ENCODE peak calls at places on chromosomes 5 and 9, in four cellular contexts. A is K562, M is GM12878, E is H1. N is an unnamed sample.

GRCh38 chr9:99154356-99154755 is 49.4 kb downstream of the TGFBR1 start:
- DNase-seq in M (no peak), A (no peak), E (no peak), N (no peak)

GRCh38 chr5:93331864-93332263 is 249.2 kb downstream of the NR2F1-AS1 start:
- DNase-seq in A (no peak), M (no peak), E (no peak), N (no peak)

GRCh38 chr9:100160021-100160420 is 61.0 kb downstream of the INVS start:
- DNase-seq in M (peak; percentile 12), A (no peak), E (no peak), N (no peak)

GRCh38 chr5:50699737-50700136 is 33.3 kb downstream of the PARP8 start:
- DNase-seq in M (no peak), E (no peak), A (no peak), N (no peak)

GRCh38 chr5:82939326-82939725 is 137.9 kb downstream of the TMEM167A start:
- DNase-seq in E (no peak), M (no peak), A (no peak), N (no peak)

GRCh38 chr9:103522409-103522808 is 527.3 kb downstream of the CYLC2 start:
- DNase-seq in A (no peak), E (no peak), M (no peak), N (no peak)

GRCh38 chr9:34457266-34458012 is 931 bp downstream of the FAM219A start:
- DNase-seq in M (no peak), A (peak; percentile 21), E (peak; percentile 76), N (peak; percentile 81)

GRCh38 chr9:28073278-28073677 is 500.0 kb upstream of the C9orf72 start:
- DNase-seq in A (peak; percentile 4), E (peak; percentile 47), M (no peak), N (peak; percentile 3)

GRCh38 chr9:38442473-38443096 is 18.3 kb upstream of the IGFBPL1 start:
- DNase-seq in A (no peak), E (no peak), M (no peak), N (no peak)

GRCh38 chr5:58263291-58263690 is 196.6 kb downstream of the PLK2 start:
- DNase-seq in M (no peak), A (no peak), E (no peak), N (no peak)

GRCh38 chr5:170971-171800 is 20.1 kb upstream of the LRRC14B start:
- DNase-seq in E (no peak), A (no peak), M (no peak), N (no peak)

GRCh38 chr9:98121096-98121495 is 2.1 kb upstream of the TRIM14 start:
- DNase-seq in E (no peak), M (no peak), A (no peak), N (no peak)

GRCh38 chr9:83154087-83154736 is 91.3 kb upstream of the RASEF start:
- DNase-seq in M (peak; percentile 31), E (no peak), A (no peak), N (no peak)

GRCh38 chr5:27328480-27328879 is 290.1 kb upstream of the CDH9 start:
- DNase-seq in E (no peak), A (no peak), M (no peak), N (no peak)

GRCh38 chr9:113809192-113809482 is 67.0 kb upstream of the ZNF618 start:
- DNase-seq in A (no peak), E (no peak), M (no peak), N (no peak)
- TF ChIP-seq NRF1 in A (no peak), E (no peak), M (no peak), N (no peak)

GRCh38 chr9:71721786-71722295 is 46.5 kb downstream of the CEMIP2 start:
- DNase-seq in E (no peak), M (no peak), A (no peak), N (no peak)
- TF ChIP-seq NRF1 in E (no peak), M (no peak), A (no peak), N (no peak)

DNA sequence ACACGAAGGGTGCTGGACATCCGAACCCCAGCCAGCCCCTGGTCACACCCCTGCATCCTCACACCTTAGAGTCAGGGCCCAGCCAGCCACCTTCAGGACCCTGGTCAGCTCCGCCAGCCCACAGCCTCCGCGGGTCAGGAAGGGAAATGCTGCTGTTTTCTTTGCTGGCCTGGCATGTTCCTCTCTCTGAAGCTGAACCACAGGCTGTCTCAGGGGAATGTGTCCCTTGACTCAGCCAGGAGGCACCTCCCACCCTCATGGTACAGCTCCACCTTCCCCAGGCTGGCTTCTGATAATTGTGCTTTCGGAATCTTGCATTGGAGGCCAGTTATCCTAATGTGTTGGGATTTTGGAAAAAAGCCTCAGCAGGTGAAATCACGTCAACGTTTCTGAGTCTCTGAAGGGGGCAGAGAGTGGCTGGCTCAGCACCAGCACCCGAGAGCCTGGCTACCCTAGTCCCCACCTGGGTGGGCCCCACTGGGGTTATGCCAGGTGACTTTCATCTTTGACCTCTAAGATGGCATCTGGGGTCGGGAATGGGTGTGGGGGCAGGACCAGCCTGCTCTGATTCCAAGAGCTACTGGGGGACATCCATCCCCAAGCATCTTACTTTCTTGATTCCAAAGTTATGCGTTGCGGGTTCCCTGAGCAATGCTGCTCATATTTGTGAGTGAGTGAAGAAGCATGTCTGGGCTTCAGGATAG is 9.8 kb upstream of the OLFM1 start:
- DNase-seq in A (peak; percentile 51), M (no peak), E (peak; percentile 88), N (no peak)
- TF ChIP-seq NRF1 in A (no peak), M (no peak), E (no peak), N (no peak)

GRCh38 chr5:112555691-112556090 is 136.6 kb upstream of the EPB41L4A start:
- DNase-seq in M (no peak), E (no peak), A (no peak), N (no peak)
- TF ChIP-seq NRF1 in M (no peak), E (no peak), A (no peak), N (no peak)

GRCh38 chr5:143624465-143624864 is 187.5 kb upstream of the HMHB1 start:
- DNase-seq in E (no peak), M (no peak), A (no peak), N (no peak)

GRCh38 chr5:143634689-143635088 is 177.3 kb upstream of the HMHB1 start:
- DNase-seq in A (no peak), M (no peak), E (no peak), N (no peak)

GRCh38 chr5:143635146-143635752 is 176.7 kb upstream of the HMHB1 start:
- DNase-seq in E (no peak), M (no peak), A (no peak), N (no peak)

GRCh38 chr5:143635888-143636287 is 176.1 kb upstream of the HMHB1 start:
- DNase-seq in A (no peak), M (no peak), E (no peak), N (no peak)

DNA sequence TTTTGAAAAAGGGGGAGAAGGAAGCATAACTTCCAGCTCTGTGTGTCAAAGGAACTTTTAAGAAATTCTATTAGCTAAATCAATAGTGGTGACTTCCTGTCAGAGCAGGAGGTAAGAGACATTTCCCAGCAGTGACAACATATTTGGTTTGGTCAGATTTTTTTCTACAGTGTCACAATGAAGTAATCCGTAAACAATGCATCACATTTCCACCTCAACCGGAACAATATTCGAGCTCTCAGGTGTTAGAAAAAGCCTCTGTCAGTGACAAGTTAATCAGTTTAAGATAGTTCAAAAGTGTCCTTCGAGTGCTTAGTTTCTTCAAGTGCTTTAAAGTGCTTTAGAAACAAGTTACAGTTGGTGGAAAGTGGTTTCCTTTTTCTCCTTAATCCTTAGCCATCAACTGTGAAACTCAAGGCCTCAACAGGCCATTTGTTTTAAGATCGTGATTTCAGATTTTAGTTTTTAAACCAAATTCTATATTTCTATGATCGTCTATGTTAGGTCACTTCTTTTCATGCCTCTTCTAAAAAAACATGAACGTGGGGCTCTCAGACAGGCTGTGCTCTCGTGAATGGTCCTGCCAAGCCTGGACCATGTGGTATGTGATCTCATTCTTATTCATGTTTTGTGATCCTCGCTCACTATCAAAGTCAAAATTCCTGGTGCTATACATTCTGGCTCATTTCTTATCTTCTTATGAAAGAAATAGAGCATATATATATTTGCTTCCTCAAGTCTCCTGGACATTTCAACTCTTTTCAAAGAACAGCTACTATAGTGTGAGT is 181.9 kb upstream of the HMHB1 start:
- DNase-seq in M (no peak), A (no peak), E (no peak), N (no peak)
- TF ChIP-seq NRF1 in M (no peak), A (no peak), E (no peak), N (no peak)

DNA sequence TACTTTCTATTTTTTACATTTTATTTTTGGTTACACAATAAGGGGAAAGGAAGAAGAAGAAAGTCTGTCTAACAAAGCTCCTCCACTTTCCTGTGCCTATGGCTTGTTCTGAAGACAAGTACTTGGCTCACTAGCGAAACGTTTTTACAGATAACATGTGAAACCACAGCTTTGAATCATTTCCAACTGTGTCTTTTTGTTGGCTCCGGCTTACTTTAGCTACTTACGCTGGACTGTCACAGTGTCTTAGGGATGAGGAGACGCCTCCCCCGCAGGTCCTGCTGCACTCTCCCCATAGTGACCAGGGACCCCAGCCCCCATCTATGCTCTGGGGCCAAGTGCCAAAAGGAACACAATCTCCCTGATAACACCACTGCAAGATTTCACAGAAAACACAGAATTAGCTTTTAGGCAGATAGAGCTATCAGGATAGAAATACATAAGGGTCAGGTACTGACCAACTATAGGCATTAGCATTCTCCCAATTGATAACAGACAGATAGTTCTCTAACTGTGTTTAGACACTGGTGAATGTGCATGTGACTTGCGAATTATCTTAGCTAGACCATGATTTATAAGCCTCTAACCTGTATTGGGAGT is 219.0 kb downstream of the ADAMTS6 start:
- DNase-seq in M (no peak), A (peak; percentile 16), E (no peak), N (no peak)
- TF ChIP-seq NRF1 in M (no peak), A (no peak), E (no peak), N (no peak)

GRCh38 chr5:132262882-132263547 is 5.5 kb downstream of the PDLIM4 start:
- DNase-seq in M (no peak), A (no peak), E (peak; percentile 16), N (no peak)

GRCh38 chr5:132265336-132266030 is 8.0 kb downstream of the PDLIM4 start:
- DNase-seq in M (no peak), E (no peak), A (no peak), N (peak; percentile 74)

GRCh38 chr5:132264546-132265335 is 7.2 kb downstream of the PDLIM4 start:
- DNase-seq in M (no peak), E (peak; percentile 29), A (no peak), N (no peak)

GRCh38 chr5:132261881-132262845 is 4.7 kb downstream of the PDLIM4 start:
- DNase-seq in M (no peak), E (peak; percentile 31), A (no peak), N (no peak)

DNA sequence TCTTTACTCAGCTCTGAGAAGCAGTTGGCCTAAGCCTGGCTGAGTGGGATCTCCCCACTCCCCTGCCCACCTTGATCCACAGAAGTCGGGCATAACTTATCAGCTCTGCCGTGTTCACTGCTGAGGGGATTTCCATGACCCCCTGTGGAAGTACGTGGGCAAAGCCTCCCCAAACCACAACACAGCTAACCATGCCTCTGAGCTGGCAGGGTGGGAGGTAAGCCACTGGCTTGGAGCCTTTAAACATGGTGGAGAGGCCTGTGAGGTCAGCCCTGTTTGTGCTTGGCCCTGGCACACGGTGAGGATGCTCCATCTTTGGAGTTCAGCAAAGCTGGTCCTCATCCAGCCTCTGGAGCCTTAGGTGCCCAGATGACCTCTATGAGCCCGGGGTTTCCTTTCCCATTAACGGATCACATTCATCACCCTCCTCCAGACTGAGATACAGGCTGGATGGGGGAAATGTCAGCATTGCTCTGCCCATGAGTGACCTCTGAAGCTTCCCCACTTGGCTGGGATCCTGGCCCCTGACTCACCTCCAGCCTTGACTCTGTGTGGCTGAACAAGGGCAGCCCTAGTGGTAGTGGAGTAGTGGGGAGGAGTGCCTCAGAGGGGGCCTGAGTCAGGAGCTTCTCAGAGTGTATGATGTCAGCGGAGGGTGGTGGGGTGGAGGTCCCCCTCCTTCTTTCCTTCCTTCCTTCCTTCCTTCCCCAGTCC is 6.2 kb downstream of the PDLIM4 start:
- DNase-seq in A (peak; percentile 69), E (peak; percentile 20), M (no peak), N (peak; percentile 29)
- TF ChIP-seq NRF1 in A (no peak), E (no peak), M (no peak), N (no peak)